ENCODE peak calls at places on chromosomes 3 and 15, in seven cellular contexts. Z is PC-3, B is K562, D is astrocyte, P is fibroblast of lung, R is neural progenitor cell, U is GM23248. Q is an unnamed sample. For H3K27me3 and H3K79me2, the result is how much of the 10 kb centered on the place peaks cover.

GRCh38 chr15:56817266-56817665 is 84.0 kb upstream of the ZNF280D start:
- DNase-seq in U (peak), P (no peak), B (no peak), R (peak), Z (peak), D (peak), Q (no peak)

GRCh38 chr3:54936561-54936960 is 8.7 kb upstream of the LRTM1 start:
- DNase-seq in U (peak), Z (no peak), B (no peak), D (no peak), R (no peak), P (no peak), Q (no peak)

GRCh38 chr3:44117239-44117638 is 124.4 kb upstream of the TOPAZ1 start:
- DNase-seq in P (no peak), D (no peak), Z (peak), R (peak), U (no peak), B (no peak), Q (no peak)

GRCh38 chr3:196712514-196713413 is 587 bp downstream of the PIGX start:
- DNase-seq in P (peak), Z (no peak), B (peak), D (peak), R (peak), U (peak), Q (peak)

GRCh38 chr15:63146684-63147083 is 10.6 kb downstream of the RPS27L start:
- DNase-seq in U (peak), B (no peak), Z (peak), P (peak), D (no peak), R (no peak), Q (no peak)

GRCh38 chr3:114880078-114880477 is 267.0 kb downstream of the ZBTB20 start:
- DNase-seq in R (peak), D (peak), P (peak), B (no peak), Z (no peak), U (no peak), Q (no peak)

GRCh38 chr15:40353697-40354096 is 2.9 kb downstream of the PHGR1 start:
- DNase-seq in P (no peak), R (no peak), U (no peak), D (no peak), B (no peak), Z (no peak), Q (no peak)

GRCh38 chr3:159583662-159584061 is 405.0 kb upstream of the IL12A start:
- DNase-seq in Z (no peak), U (peak), B (no peak), R (peak), P (no peak), D (peak), Q (no peak)

GRCh38 chr3:119292666-119293065 is 1.5 kb upstream of the ARHGAP31 start:
- DNase-seq in R (no peak), U (no peak), B (no peak), Z (no peak), D (no peak), P (no peak), Q (no peak)

GRCh38 chr15:68463444-68463843 is 31.5 kb upstream of the ITGA11 start:
- DNase-seq in P (no peak), U (no peak), R (no peak), B (no peak), Z (no peak), D (no peak), Q (no peak)

GRCh38 chr3:129226374-129226773 is 23.0 kb upstream of the COPG1 start:
- DNase-seq in Z (peak), R (no peak), D (peak), B (peak), P (peak), U (peak), Q (no peak)
- H3K27ac ChIP-seq in Z (peak), R (no peak), D (no peak), B (peak), P (no peak), U (peak), Q (no peak)

DNA sequence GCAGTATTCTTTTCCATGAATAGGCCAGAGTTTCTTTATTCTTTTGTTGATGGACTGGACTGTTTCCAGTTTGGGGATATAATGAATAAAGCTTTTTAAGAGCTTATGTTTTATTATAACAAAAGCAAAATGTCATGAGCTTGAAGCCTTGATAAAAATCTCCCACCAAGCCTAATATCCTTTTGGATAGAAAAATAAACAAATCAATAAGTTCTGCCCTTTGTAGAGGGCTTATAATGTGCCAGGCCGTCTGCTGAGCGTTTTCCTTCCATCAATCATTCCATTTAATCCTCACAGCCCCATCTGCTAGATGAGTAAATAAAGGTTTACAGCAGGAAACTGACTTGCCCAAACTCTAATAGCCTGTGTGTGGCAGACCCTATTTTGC is 21.4 kb upstream of the RFTN1 start:
- DNase-seq in R (no peak), D (no peak), Z (no peak), U (no peak), P (no peak), B (no peak), Q (no peak)
- H3K27me3 ChIP-seq in R (under half), D (under half), Z (under half), U (under half), P (under half), B (under half), Q (under half)

GRCh38 chr3:31777887-31778286 is 203.2 kb downstream of the OSBPL10 start:
- DNase-seq in R (no peak), Z (peak), P (no peak), U (no peak), B (no peak), D (no peak), Q (no peak)
- H3K79me2 ChIP-seq in R (under half), Z (under half), P (under half), U (under half), B (under half), D (under half), Q (half or more)

GRCh38 chr3:100928638-100929428 is 64.4 kb downstream of the ABI3BP start:
- DNase-seq in B (no peak), Z (peak), U (peak), D (peak), P (peak), R (no peak), Q (peak)
- H3K27ac ChIP-seq in B (no peak), Z (peak), U (peak), D (peak), P (peak), R (no peak), Q (no peak)

DNA sequence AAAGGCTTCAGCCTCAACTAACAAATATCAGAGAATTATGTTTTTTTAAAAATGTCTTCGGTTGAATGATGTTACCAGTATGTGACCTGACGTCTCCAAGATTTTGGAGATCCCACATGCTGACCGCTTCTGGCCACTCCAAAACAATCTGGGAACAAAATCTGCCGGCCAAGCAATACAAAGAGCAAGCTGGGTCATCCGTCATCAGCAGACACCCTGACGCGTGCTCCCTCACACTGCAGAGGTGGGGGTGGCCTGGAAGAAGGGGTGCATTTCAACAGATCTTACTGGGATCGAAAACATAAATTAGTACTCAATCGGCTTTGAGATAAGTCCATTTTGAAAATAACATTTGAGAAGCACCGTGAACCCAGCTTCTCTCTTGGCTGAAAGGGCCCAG is 33.6 kb downstream of the HES1 start:
- DNase-seq in Z (no peak), R (no peak), D (no peak), U (no peak), B (no peak), P (no peak), Q (no peak)
- H3K27me3 ChIP-seq in Z (under half), R (under half), D (under half), U (half or more), B (under half), P (under half), Q (under half)

GRCh38 chr3:177079684-177080083 is 117.6 kb downstream of the TBL1XR1 start:
- DNase-seq in P (no peak), D (no peak), Z (no peak), R (no peak), B (no peak), U (no peak), Q (no peak)
- H3K79me2 ChIP-seq in P (under half), D (half or more), Z (half or more), R (half or more), B (half or more), U (half or more), Q (half or more)

DNA sequence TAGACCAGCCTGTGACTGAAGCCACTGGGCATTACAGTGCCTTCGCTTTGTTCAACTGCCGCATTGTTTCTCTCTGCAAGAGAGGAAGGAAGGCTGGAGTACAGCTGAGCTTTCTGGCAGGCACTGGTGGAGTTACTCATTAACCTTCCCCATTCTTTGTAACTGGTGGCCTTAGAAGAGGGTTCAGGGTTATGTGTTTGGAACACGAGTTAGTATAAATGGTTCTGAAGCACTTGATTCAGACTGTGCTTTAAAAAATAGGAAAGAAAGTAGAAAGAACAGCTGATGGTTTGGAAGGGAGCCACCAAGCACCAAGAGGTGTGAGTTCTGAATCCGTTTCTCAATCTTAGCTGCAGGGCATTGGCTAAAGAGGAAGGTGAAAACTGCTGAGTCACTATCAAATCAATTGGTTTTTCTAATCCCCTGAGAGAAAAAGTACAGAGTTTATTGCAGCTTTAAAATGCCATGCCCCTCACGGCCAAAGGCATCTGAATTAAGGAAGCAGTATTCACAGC is 3.7 kb downstream of the HGD start:
- DNase-seq in P (peak), D (peak), R (peak), Z (peak), U (peak), B (no peak), Q (peak)
- H3K27ac ChIP-seq in P (peak), D (peak), R (no peak), Z (peak), U (peak), B (no peak), Q (peak)

GRCh38 chr3:134796313-134797079 is 1.4 kb downstream of the EPHB1 start:
- DNase-seq in P (peak), R (peak), B (no peak), D (peak), Z (peak), U (peak), Q (no peak)
- H3K27me3 ChIP-seq in P (under half), R (half or more), B (under half), D (under half), Z (under half), U (under half), Q (under half)

GRCh38 chr3:67647390-67647878 is 7.0 kb downstream of the SUCLG2 start:
- DNase-seq in B (no peak), R (no peak), D (peak), P (peak), Z (peak), U (peak), Q (no peak)
- H3K79me2 ChIP-seq in B (under half), R (under half), D (half or more), P (under half), Z (half or more), U (half or more), Q (half or more)

Q was measured in Karpas-422.